ENCODE peak calls at places on chromosomes 12 and 14, in seven cellular contexts. J is cardiac muscle cell; I is activated CD8-positive, alpha-beta memory T cell treated with anti-CD3 and anti-CD28 coated beads, Interleukin-2, amount 50 U/mL, for 4 hours; X is adipocyte; U is A549; G is amniotic stem cell; T is aorta. B is an unnamed sample.
A peak's percentile ranks its signal among the peaks of the same experiment; 100 is the strongest.

GRCh38 chr14:67477926-67478915 is 10.3 kb downstream of the TMEM229B start:
- DNase-seq in J (no peak), I (no peak), X (no peak), U (no peak), G (no peak), T (no peak), B (peak; percentile 42)

GRCh38 chr14:87084908-87085307 is 908.1 kb downstream of the GALC start:
- DNase-seq in J (no peak), I (no peak), X (no peak), U (no peak), G (no peak), T (no peak), B (no peak)

GRCh38 chr12:92133166-92133565 is 12.5 kb downstream of the BTG1 start:
- DNase-seq in J (peak; percentile 66), I (no peak), X (peak; percentile 11), U (no peak), G (no peak), T (no peak), B (no peak)

GRCh38 chr14:64880382-64881121 is 845 bp upstream of the SPTB start:
- DNase-seq in J (peak; percentile 69), I (peak; percentile 65), X (peak; percentile 44), U (peak; percentile 40), G (no peak), T (peak; percentile 80), B (peak; percentile 81)

GRCh38 chr12:78095623-78096022 is 264.9 kb downstream of the NAV3 start:
- DNase-seq in J (no peak), I (no peak), X (no peak), U (no peak), G (no peak), T (no peak), B (no peak)

GRCh38 chr14:95523818-95524448 is 7.5 kb upstream of the SYNE3 start:
- DNase-seq in J (no peak), I (peak; percentile 17), X (peak; percentile 68), U (no peak), G (no peak), T (no peak), B (peak; percentile 77)

GRCh38 chr12:129662184-129662583 is 241.6 kb downstream of the TMEM132D start:
- DNase-seq in J (no peak), I (no peak), X (no peak), U (peak; percentile 3), G (no peak), T (no peak), B (no peak)

GRCh38 chr12:57725851-57726150 is 12.7 kb downstream of the AGAP2 start:
- DNase-seq in J (no peak), I (no peak), X (no peak), U (no peak), G (no peak), T (no peak), B (no peak)

GRCh38 chr12:6276247-6276887 is 34.1 kb upstream of the PLEKHG6 start:
- DNase-seq in J (no peak), I (no peak), X (no peak), U (no peak), G (no peak), T (no peak), B (no peak)